ENCODE peak calls at places on chromosome 9, in seven cellular contexts. W, H, I, G, M, K and N are unnamed samples.

GRCh38 chr9:108271646-108272349 is 584.0 kb downstream of the ACTL7B start:
- DNase-seq in K (peak), W (no peak), M (no peak), I (no peak), G (no peak), H (peak), N (peak)

GRCh38 chr9:135228345-135228982 is 141.0 kb downstream of the OLFM1 start:
- DNase-seq in I (no peak), M (no peak), W (no peak), G (no peak), K (no peak), H (no peak), N (no peak)

GRCh38 chr9:107809859-107810492 is 320.4 kb upstream of the KLF4 start:
- DNase-seq in G (no peak), H (peak), I (no peak), W (no peak), M (peak), K (no peak), N (peak)

GRCh38 chr9:126205260-126205659 is 121.4 kb upstream of the MVB12B start:
- DNase-seq in G (no peak), M (no peak), H (no peak), K (no peak), W (no peak), I (no peak), N (no peak)

GRCh38 chr9:89621031-89621430 is 16.2 kb downstream of the GADD45G start:
- DNase-seq in M (no peak), H (no peak), K (no peak), W (no peak), I (no peak), G (no peak), N (no peak)

GRCh38 chr9:72903103-72903502 is 49.8 kb downstream of the ALDH1A1 start:
- DNase-seq in I (no peak), G (no peak), W (no peak), M (no peak), H (no peak), K (no peak), N (no peak)

GRCh38 chr9:112224401-112225289 is 49.5 kb upstream of the SUSD1 start:
- DNase-seq in M (no peak), K (no peak), I (no peak), H (peak), W (no peak), G (no peak), N (no peak)

GRCh38 chr9:35996358-35996970 is 38.5 kb upstream of the OR2S2 start:
- DNase-seq in H (peak), M (no peak), W (no peak), G (no peak), I (no peak), K (no peak), N (no peak)

GRCh38 chr9:134660407-134660806 is 18.8 kb downstream of the COL5A1 start:
- DNase-seq in I (no peak), M (peak), W (no peak), H (no peak), G (no peak), K (no peak), N (no peak)

GRCh38 chr9:12363439-12363838 is 329.7 kb upstream of the TYRP1 start:
- DNase-seq in I (no peak), G (no peak), K (no peak), W (no peak), M (no peak), H (no peak), N (no peak)

GRCh38 chr9:97567894-97568202 is 65.3 kb downstream of the TSTD2 start:
- DNase-seq in W (no peak), I (no peak), H (no peak), G (no peak), M (peak), K (no peak), N (no peak)

DNA sequence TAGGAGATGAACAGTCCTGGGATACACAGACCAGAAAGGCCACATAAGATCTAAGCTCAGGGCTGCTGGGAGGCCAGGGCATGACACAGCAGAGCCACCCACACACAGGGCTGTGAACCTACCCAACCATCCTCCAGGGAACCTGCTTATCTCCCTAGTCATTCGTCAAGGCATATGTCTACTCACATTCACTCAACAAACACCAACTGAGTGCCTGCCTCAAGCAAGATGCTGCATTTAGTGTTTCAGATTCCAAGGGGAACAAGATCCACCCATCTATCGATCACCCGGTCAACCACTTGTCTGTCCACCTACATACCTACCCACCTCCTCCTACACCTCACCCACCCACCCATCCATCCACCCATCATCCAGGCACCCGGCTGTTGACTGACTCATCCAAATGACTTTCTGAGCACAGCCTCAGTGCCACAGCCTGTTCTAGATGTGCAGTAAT is 1.9 kb downstream of the DPM2 start:
- DNase-seq in M (peak), I (no peak), K (no peak), W (no peak), G (no peak), H (peak), N (no peak)
- TF ChIP-seq POLR2A in M (no peak), I (no peak), K (no peak), W (no peak), G (no peak), H (no peak), N (no peak)

DNA sequence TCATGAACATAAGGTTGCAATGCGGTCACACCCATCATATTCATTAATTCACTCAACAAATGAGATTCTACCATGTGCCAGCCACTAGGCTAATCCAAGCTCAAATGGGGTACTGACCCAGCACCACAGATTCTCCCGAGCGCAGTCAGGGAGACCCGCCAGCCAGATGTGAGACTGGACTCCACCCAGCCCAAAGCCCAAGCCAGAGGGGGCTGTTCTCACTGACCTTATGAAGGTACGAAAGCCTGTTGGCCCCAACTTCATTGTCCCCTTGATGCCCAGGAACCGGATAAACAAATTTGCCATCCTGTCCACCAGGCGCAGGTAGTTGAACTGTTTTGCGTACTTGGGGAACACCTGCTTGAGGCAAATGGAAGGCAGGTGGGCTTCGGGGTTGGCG is 218.8 kb downstream of the DAB2IP start:
- DNase-seq in M (no peak), H (no peak), W (no peak), I (no peak), G (no peak), K (no peak), N (no peak)
- TF ChIP-seq POLR2A in M (no peak), H (no peak), W (no peak), I (no peak), G (no peak), K (no peak), N (no peak)

GRCh38 chr9:78235771-78236510 is at the start of gene CEP78:
- DNase-seq in K (peak), H (peak), W (peak), G (peak), I (peak), M (peak), N (peak)
- TF ChIP-seq POLR2A in K (peak), H (peak), W (peak), G (no peak), I (peak), M (peak), N (peak)

DNA sequence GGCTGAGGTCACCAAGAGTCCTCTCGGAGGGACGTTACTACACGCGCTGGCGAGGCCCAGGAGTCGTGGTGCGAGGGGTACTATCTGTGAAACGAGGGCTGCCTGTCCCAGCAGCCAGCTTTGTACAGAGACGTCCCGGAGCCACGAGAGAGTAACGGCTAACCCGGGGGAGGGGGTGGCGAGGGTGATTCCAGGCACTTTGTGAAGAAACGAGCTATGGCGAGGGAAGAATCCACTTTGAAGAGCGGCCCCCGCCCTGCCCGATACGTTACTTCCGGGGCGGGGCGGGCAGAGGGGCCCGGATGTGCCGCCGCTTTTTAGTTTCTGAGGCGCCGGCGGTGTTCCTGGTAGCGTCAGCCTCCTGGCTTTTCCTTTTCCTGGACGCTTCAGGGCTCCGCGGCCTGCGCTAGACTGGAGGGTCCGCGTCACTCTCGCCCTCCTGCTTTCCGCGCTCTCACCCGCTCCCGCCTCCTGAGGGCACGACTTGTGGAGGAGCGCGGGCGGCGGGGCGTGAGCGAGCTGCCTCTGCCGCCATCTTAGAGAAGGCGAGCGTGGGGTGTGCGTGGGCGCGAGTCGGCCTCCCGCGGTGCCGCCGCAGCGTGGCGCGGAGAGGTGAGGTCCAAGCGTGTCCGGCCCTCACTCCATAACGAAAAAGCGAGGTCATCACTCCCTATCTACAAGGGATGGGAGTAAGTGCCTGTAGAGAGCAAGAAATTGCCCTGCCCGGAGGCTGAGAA is 533 bp upstream of the RFX3 start:
- DNase-seq in W (peak), I (peak), K (peak), H (peak), G (peak), M (peak), N (peak)
- TF ChIP-seq POLR2A in W (peak), I (peak), K (peak), H (peak), G (peak), M (peak), N (peak)

GRCh38 chr9:14314929-14315753 is 1.2 kb upstream of the NFIB start:
- DNase-seq in H (peak), I (peak), M (peak), W (no peak), G (peak), K (peak), N (peak)

GRCh38 chr9:14313378-14313940 is 482 bp downstream of the NFIB start:
- DNase-seq in K (no peak), H (peak), I (no peak), W (no peak), M (no peak), G (peak), N (no peak)

GRCh38 chr9:14314424-14314928 is 535 bp upstream of the NFIB start:
- DNase-seq in M (peak), G (peak), W (no peak), I (peak), K (peak), H (peak), N (peak)

GRCh38 chr9:14312721-14313377 is 1.1 kb downstream of the NFIB start:
- DNase-seq in K (no peak), H (no peak), I (no peak), M (peak), W (no peak), G (no peak), N (no peak)

DNA sequence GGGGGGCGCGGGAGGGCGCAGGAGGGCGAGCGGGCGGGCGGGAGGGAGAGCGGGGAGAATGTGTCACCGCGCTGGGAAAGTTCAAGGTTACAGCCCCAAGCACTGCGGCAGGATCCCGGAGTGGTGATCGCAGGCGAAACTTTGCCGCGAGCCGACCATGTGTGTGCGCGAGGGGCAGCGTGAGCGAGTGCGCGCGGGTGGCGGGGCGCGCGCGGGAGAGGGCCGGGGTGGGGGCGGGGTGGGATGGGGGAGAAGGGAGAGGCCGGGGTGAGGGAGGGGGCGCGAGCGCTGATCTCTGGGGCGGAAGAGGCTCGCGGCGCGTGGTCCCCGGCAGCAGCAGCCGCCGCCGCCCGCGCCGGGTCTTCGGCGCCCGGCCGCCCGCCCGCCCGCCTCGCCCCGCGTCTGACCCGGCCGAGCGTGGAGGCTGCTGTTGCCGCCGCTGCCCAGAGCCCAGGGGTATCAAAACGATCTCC is at the start of gene NFIB:
- DNase-seq in I (peak), H (peak), K (peak), W (no peak), G (peak), M (peak), N (peak)
- TF ChIP-seq POLR2A in I (no peak), H (no peak), K (no peak), W (no peak), G (no peak), M (no peak), N (no peak)